ENCODE peak calls at places on chromosomes 5 and 9, in six cellular contexts. R is pancreas, B is upper lobe of right lung, Y is heart left ventricle, W is adrenal gland, U is uterus. N is an unnamed sample.

GRCh38 chr5:168159425-168159824 is 132.0 kb upstream of the WWC1 start:
- DNase-seq in Y (no peak), U (no peak), B (no peak), W (no peak), R (peak), N (no peak)

GRCh38 chr9:129619787-129620668 is 873 bp downstream of the C9orf50 start:
- DNase-seq in Y (no peak), W (no peak), U (no peak), R (no peak), B (no peak), N (peak)

GRCh38 chr5:142009886-142010285 is 2.9 kb downstream of the GNPDA1 start:
- DNase-seq in Y (no peak), U (no peak), B (no peak), W (no peak), R (no peak), N (no peak)

GRCh38 chr9:134690946-134691694 is 49.5 kb downstream of the COL5A1 start:
- DNase-seq in W (no peak), U (no peak), Y (peak), R (no peak), B (peak), N (no peak)

GRCh38 chr5:102611312-102611711 is 112.5 kb upstream of the SLCO6A1 start:
- DNase-seq in R (no peak), W (no peak), B (no peak), U (no peak), Y (no peak), N (no peak)

GRCh38 chr5:36778336-36778735 is 98.2 kb upstream of the NIPBL start:
- DNase-seq in U (no peak), Y (no peak), W (no peak), R (no peak), B (no peak), N (no peak)

GRCh38 chr9:89234636-89235035 is 56.0 kb upstream of the SHC3 start:
- DNase-seq in Y (no peak), R (no peak), U (peak), B (peak), W (peak), N (peak)

GRCh38 chr5:125367702-125368101 is 621.3 kb upstream of the ZNF608 start:
- DNase-seq in R (no peak), U (no peak), W (no peak), Y (no peak), B (no peak), N (no peak)

GRCh38 chr9:38713426-38713825 is 6.5 kb downstream of the FAM240B start:
- DNase-seq in U (no peak), R (no peak), W (peak), B (no peak), Y (no peak), N (no peak)

GRCh38 chr9:118059520-118060278 is 355.5 kb downstream of the TLR4 start:
- DNase-seq in U (no peak), B (no peak), R (peak), W (peak), Y (no peak), N (no peak)

GRCh38 chr9:100020121-100020780 is 78.5 kb downstream of the ERP44 start:
- DNase-seq in U (no peak), B (no peak), W (no peak), R (no peak), Y (no peak), N (no peak)

GRCh38 chr9:91663858-91664257 is 240.2 kb upstream of the NFIL3 start:
- DNase-seq in R (no peak), U (no peak), W (no peak), Y (no peak), B (no peak), N (no peak)
- H3K4me3 ChIP-seq in R (no peak), U (no peak), W (no peak), Y (no peak), B (no peak), N (no peak)

DNA sequence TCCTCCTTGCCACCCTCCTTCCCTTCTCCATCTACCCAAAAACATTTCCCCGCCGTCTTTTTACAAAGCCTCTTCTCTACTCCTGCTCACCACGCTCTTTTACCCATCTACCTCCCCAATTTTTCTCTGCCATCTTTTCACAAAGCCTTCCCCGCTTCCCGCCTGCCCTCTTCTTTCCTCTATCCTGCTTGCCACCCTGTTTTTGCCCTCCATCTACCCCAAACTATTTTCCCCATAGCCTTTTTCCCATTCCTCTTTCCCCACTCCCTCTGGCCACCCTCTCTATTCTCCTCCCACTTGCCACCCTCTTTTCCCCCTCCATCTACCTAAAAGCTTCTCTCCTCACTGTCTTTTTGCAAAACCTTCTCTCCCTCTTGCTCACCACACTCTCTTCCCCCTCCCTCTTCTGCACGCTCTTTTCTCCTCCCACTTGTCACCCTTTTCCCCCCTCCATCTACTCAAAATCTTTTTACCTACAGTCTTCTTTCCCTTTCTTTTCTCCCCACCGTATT is 19.4 kb upstream of the TRIM52 start:
- DNase-seq in B (no peak), R (no peak), Y (no peak), W (no peak), U (no peak), N (no peak)
- H3K4me3 ChIP-seq in B (no peak), R (no peak), Y (no peak), W (no peak), U (no peak), N (no peak)

GRCh38 chr5:179819296-179820126 is 1.2 kb upstream of the SQSTM1 start:
- DNase-seq in W (peak), B (peak), Y (no peak), U (peak), R (peak), N (peak)
- H3K4me3 ChIP-seq in W (no peak), B (peak), Y (peak), U (peak), R (no peak), N (peak)

GRCh38 chr9:35033101-35033500 is 39.3 kb downstream of the VCP start:
- DNase-seq in Y (no peak), R (no peak), B (no peak), U (no peak), W (no peak), N (no peak)

GRCh38 chr9:35035851-35036701 is 36.3 kb downstream of the VCP start:
- DNase-seq in U (peak), R (no peak), W (peak), Y (peak), B (peak), N (no peak)
- H3K4me3 ChIP-seq in U (peak), R (no peak), W (no peak), Y (peak), B (peak), N (no peak)